ENCODE peak calls at places on chromosomes 2 and 18, in eight cellular contexts. One of them, this sample, is unnamed.

GRCh38 chr2:62787381-62787780 is 81.9 kb downstream of the EHBP1 start:
- DNase-seq in GF-D8: peak
- DNase-seq in HEK293T: peak
- DNase-seq in Kasumi-1: peak
- DNase-seq in HFF-Myc: no peak
- DNase-seq in GM12878: no peak
- DNase-seq in IMR-90: peak
- DNase-seq in NCI-H2107: no peak
- DNase-seq in this sample: peak

GRCh38 chr2:191635333-191636234 is 42.4 kb upstream of the NABP1 start:
- DNase-seq in GF-D8: no peak
- DNase-seq in HEK293T: no peak
- DNase-seq in NCI-H2107: no peak
- DNase-seq in Kasumi-1: no peak
- DNase-seq in IMR-90: peak
- DNase-seq in HFF-Myc: no peak
- DNase-seq in GM12878: no peak
- DNase-seq in this sample: peak

GRCh38 chr18:22975508-22975907 is 42.4 kb downstream of the RBBP8 start:
- DNase-seq in NCI-H2107: no peak
- DNase-seq in IMR-90: no peak
- DNase-seq in Kasumi-1: peak
- DNase-seq in HEK293T: no peak
- DNase-seq in GF-D8: peak
- DNase-seq in HFF-Myc: no peak
- DNase-seq in GM12878: no peak
- DNase-seq in this sample: no peak

GRCh38 chr2:171787333-171788072 is 100.2 kb downstream of the DYNC1I2 start:
- DNase-seq in IMR-90: no peak
- DNase-seq in GM12878: no peak
- DNase-seq in GF-D8: no peak
- DNase-seq in HFF-Myc: no peak
- DNase-seq in Kasumi-1: no peak
- DNase-seq in HEK293T: no peak
- DNase-seq in NCI-H2107: no peak
- DNase-seq in this sample: no peak

GRCh38 chr2:133780099-133780996 is 212.1 kb upstream of the NCKAP5 start:
- DNase-seq in IMR-90: peak
- DNase-seq in Kasumi-1: peak
- DNase-seq in GM12878: peak
- DNase-seq in HFF-Myc: peak
- DNase-seq in HEK293T: peak
- DNase-seq in NCI-H2107: peak
- DNase-seq in GF-D8: peak
- DNase-seq in this sample: peak

GRCh38 chr18:2758309-2758708 is 88.5 kb upstream of the EMILIN2 start:
- DNase-seq in HFF-Myc: no peak
- DNase-seq in NCI-H2107: no peak
- DNase-seq in IMR-90: no peak
- DNase-seq in HEK293T: no peak
- DNase-seq in GF-D8: no peak
- DNase-seq in Kasumi-1: no peak
- DNase-seq in GM12878: no peak
- DNase-seq in this sample: no peak

GRCh38 chr2:109582928-109583895 is 30.6 kb downstream of the SEPTIN10 start:
- DNase-seq in NCI-H2107: no peak
- DNase-seq in GF-D8: no peak
- DNase-seq in Kasumi-1: no peak
- DNase-seq in HEK293T: no peak
- DNase-seq in HFF-Myc: no peak
- DNase-seq in IMR-90: peak
- DNase-seq in GM12878: peak
- DNase-seq in this sample: peak

GRCh38 chr2:111701798-111702118 is 182.2 kb downstream of the ANAPC1 start:
- DNase-seq in HEK293T: no peak
- DNase-seq in NCI-H2107: no peak
- DNase-seq in HFF-Myc: no peak
- DNase-seq in GM12878: no peak
- DNase-seq in Kasumi-1: no peak
- DNase-seq in GF-D8: no peak
- DNase-seq in IMR-90: no peak
- DNase-seq in this sample: no peak

GRCh38 chr2:31075393-31075792 is 62.8 kb downstream of the GALNT14 start:
- DNase-seq in Kasumi-1: no peak
- DNase-seq in IMR-90: no peak
- DNase-seq in NCI-H2107: no peak
- DNase-seq in HEK293T: no peak
- DNase-seq in HFF-Myc: no peak
- DNase-seq in GM12878: no peak
- DNase-seq in GF-D8: no peak
- DNase-seq in this sample: no peak

GRCh38 chr2:38066415-38066814 is 9.5 kb downstream of the CYP1B1 start:
- DNase-seq in GM12878: no peak
- DNase-seq in GF-D8: no peak
- DNase-seq in Kasumi-1: no peak
- DNase-seq in HEK293T: no peak
- DNase-seq in HFF-Myc: no peak
- DNase-seq in NCI-H2107: no peak
- DNase-seq in IMR-90: no peak
- DNase-seq in this sample: no peak

This sample was measured in ELR.